ENCODE peak calls at places on chromosomes 12 and 14, in ten cellular contexts. V is C1 segment of cervical spinal cord; R is Calu3; S is stimulated activated CD4-positive, alpha-beta T cell treated with anti-CD3 and anti-CD28 coated beads, Interleukin-1b, Interleukin-23, amount 100 ng/mL, for 24 hours; M is stomach; U is iris pigment epithelial cell; B is DMS153; F is GM04504; I is pancreas; K is stimulated activated naive B cell treated with anti-CD40 and anti-IgM and Interleukin-4, amounts not matched to agents 10 μg/mL and 1 μg/mL and 100 μg/mL, for 72 hours. L is an unnamed sample.

GRCh38 chr14:59564356-59564755 is 12.3 kb downstream of the CCDC175 start:
- DNase-seq in V (no peak), R (no peak), S (no peak), M (no peak), U (no peak), B (no peak), F (no peak), I (no peak), K (no peak), L (no peak)

GRCh38 chr12:24759155-24759554 is 189.7 kb downstream of the BCAT1 start:
- DNase-seq in V (no peak), R (no peak), S (no peak), M (no peak), U (peak), B (no peak), F (no peak), I (no peak), K (no peak), L (peak)

GRCh38 chr14:25042362-25043299 is 7.3 kb downstream of the STXBP6 start:
- DNase-seq in V (no peak), R (no peak), S (no peak), M (no peak), U (peak), B (peak), F (no peak), I (no peak), K (no peak), L (peak)

GRCh38 chr12:121800694-121801600 is 2.9 kb upstream of the SETD1B start:
- DNase-seq in V (peak), R (peak), S (no peak), M (peak), U (peak), B (no peak), F (no peak), I (peak), K (peak), L (peak)

GRCh38 chr14:58298477-58298879 is at the start of gene ARID4A:
- DNase-seq in V (no peak), R (no peak), S (peak), M (peak), U (no peak), B (no peak), F (no peak), I (peak), K (no peak), L (no peak)

GRCh38 chr12:1808036-1808797 is 12.1 kb upstream of the LRTM2 start:
- DNase-seq in V (no peak), R (no peak), S (no peak), M (no peak), U (no peak), B (no peak), F (no peak), I (no peak), K (no peak), L (no peak)

GRCh38 chr12:87311206-87311605 is 718.0 kb downstream of the C12orf50 start:
- DNase-seq in V (no peak), R (no peak), S (no peak), M (no peak), U (peak), B (no peak), F (no peak), I (no peak), K (no peak), L (no peak)

GRCh38 chr14:54257424-54257823 is 139.4 kb upstream of the CDKN3 start:
- DNase-seq in V (no peak), R (no peak), S (no peak), M (no peak), U (no peak), B (no peak), F (no peak), I (no peak), K (no peak), L (peak)

GRCh38 chr12:4148418-4149056 is 125.0 kb upstream of the CCND2 start:
- DNase-seq in V (no peak), R (no peak), S (no peak), M (peak), U (no peak), B (no peak), F (no peak), I (peak), K (peak), L (no peak)

GRCh38 chr12:89316705-89317139 is 35.6 kb downstream of the DUSP6 start:
- DNase-seq in V (no peak), R (no peak), S (no peak), M (no peak), U (no peak), B (no peak), F (no peak), I (no peak), K (no peak), L (no peak)

GRCh38 chr12:56948881-56949280 is 8.5 kb downstream of the RDH16 start:
- DNase-seq in V (no peak), R (no peak), S (no peak), M (no peak), U (no peak), B (no peak), F (no peak), I (no peak), K (no peak), L (no peak)

GRCh38 chr14:83779266-83779665 is 1750.7 kb upstream of the FLRT2 start:
- DNase-seq in V (no peak), R (no peak), S (no peak), M (no peak), U (peak), B (no peak), F (peak), I (no peak), K (no peak), L (peak)

GRCh38 chr14:88882236-88882635 is 57.8 kb downstream of the TTC8 start:
- DNase-seq in V (no peak), R (no peak), S (no peak), M (no peak), U (peak), B (no peak), F (no peak), I (no peak), K (no peak), L (peak)

GRCh38 chr12:25829192-25829591 is 129.3 kb upstream of the RASSF8 start:
- DNase-seq in V (no peak), R (peak), S (no peak), M (no peak), U (peak), B (no peak), F (peak), I (no peak), K (no peak), L (peak)

GRCh38 chr14:20460458-20461229 is 590 bp downstream of the PIP4P1 start:
- DNase-seq in V (no peak), R (peak), S (no peak), M (peak), U (no peak), B (no peak), F (no peak), I (peak), K (peak), L (no peak)

GRCh38 chr12:48157889-48158370 is 615 bp upstream of the ASB8 start:
- DNase-seq in V (no peak), R (no peak), S (no peak), M (no peak), U (no peak), B (no peak), F (no peak), I (no peak), K (no peak), L (no peak)